ENCODE peak calls at places on chromosome 7, in ten cellular contexts. A is neural progenitor cell; J is WTC11; R is M059J; U is HS-27A; E is DMS153; W is NCI-H1092; H is H4; K is activated CD4-positive, alpha-beta T cell treated with anti-CD3 and anti-CD28 coated beads for 48 hours; F is naive thymus-derived CD8-positive, alpha-beta T cell. I is an unnamed sample.

GRCh38 chr7:141785711-141786552 is 4.1 kb upstream of the TAS2R5 start:
- DNase-seq in A (peak), J (no peak), R (peak), U (no peak), E (peak), W (peak), H (peak), K (peak), F (peak), I (no peak)

GRCh38 chr7:105853931-105854419 is 22.4 kb downstream of the ATXN7L1 start:
- DNase-seq in A (peak), J (peak), R (no peak), U (no peak), E (no peak), W (no peak), H (no peak), K (no peak), F (no peak), I (no peak)

GRCh38 chr7:154690411-154690810 is 312.5 kb downstream of the PAXIP1 start:
- DNase-seq in A (no peak), J (no peak), R (no peak), U (no peak), E (no peak), W (no peak), H (no peak), K (no peak), F (no peak), I (no peak)

GRCh38 chr7:42262907-42263466 is 26.0 kb upstream of the GLI3 start:
- DNase-seq in A (peak), J (no peak), R (peak), U (peak), E (peak), W (no peak), H (peak), K (no peak), F (no peak), I (peak)

GRCh38 chr7:65269150-65269856 is 104.4 kb upstream of the ZNF92 start:
- DNase-seq in A (peak), J (peak), R (peak), U (no peak), E (peak), W (peak), H (peak), K (peak), F (no peak), I (no peak)

GRCh38 chr7:45716380-45717203 is 142.4 kb downstream of the ADCY1 start:
- DNase-seq in A (no peak), J (no peak), R (peak), U (no peak), E (no peak), W (peak), H (peak), K (no peak), F (no peak), I (no peak)

GRCh38 chr7:76428149-76428823 is 3.5 kb downstream of the ZP3 start:
- DNase-seq in A (no peak), J (no peak), R (no peak), U (no peak), E (no peak), W (no peak), H (no peak), K (no peak), F (no peak), I (no peak)

GRCh38 chr7:4017081-4017480 is 665.0 kb upstream of the FOXK1 start:
- DNase-seq in A (no peak), J (no peak), R (no peak), U (no peak), E (no peak), W (no peak), H (no peak), K (no peak), F (no peak), I (no peak)

I was measured in upper lobe of left lung.